ENCODE peak calls at places on chromosome 13, in nine cellular contexts. W is heart right ventricle; O is effector memory CD4-positive, alpha-beta T cell; K is epithelial cell of prostate; C is neural progenitor cell; V is thyroid gland; X is H9; U is dorsolateral prefrontal cortex; T is heart left ventricle. Y is an unnamed sample.

GRCh38 chr13:49371943-49372636 is 71.8 kb downstream of the CAB39L start:
- DNase-seq in W (no peak), X (no peak), U (no peak), T (no peak), K (no peak), O (no peak), V (no peak), C (no peak), Y (no peak)

GRCh38 chr13:49977992-49978391 is 18.9 kb upstream of the TRIM13 start:
- DNase-seq in C (no peak), K (no peak), U (no peak), W (no peak), V (no peak), X (no peak), O (no peak), T (no peak), Y (no peak)

GRCh38 chr13:60348097-60348496 is 48.9 kb upstream of the TDRD3 start:
- DNase-seq in X (no peak), O (no peak), W (no peak), T (no peak), V (no peak), K (no peak), U (no peak), C (no peak), Y (no peak)

GRCh38 chr13:42762917-42763316 is 18.5 kb upstream of the FAM216B start:
- DNase-seq in V (no peak), X (no peak), T (no peak), W (no peak), K (peak), C (no peak), U (no peak), O (no peak), Y (no peak)

GRCh38 chr13:40181203-40181845 is 485.1 kb downstream of the FOXO1 start:
- DNase-seq in X (no peak), U (no peak), K (no peak), O (no peak), T (no peak), V (no peak), C (no peak), W (no peak), Y (no peak)

GRCh38 chr13:22428188-22428828 is 752.5 kb upstream of the SGCG start:
- DNase-seq in U (no peak), T (peak), O (no peak), W (peak), C (no peak), X (no peak), K (no peak), V (no peak), Y (no peak)

GRCh38 chr13:41496420-41497234 is 39.3 kb downstream of the RGCC start:
- DNase-seq in X (no peak), O (no peak), W (no peak), C (no peak), V (no peak), T (no peak), K (no peak), U (no peak), Y (no peak)

GRCh38 chr13:99496322-99497142 is 4.7 kb upstream of the TM9SF2 start:
- DNase-seq in U (no peak), C (no peak), T (peak), X (peak), W (peak), O (peak), V (peak), K (no peak), Y (peak)

GRCh38 chr13:41603917-41604316 is 146.6 kb downstream of the RGCC start:
- DNase-seq in O (no peak), K (peak), V (peak), T (no peak), C (no peak), W (no peak), U (no peak), X (no peak), Y (peak)

GRCh38 chr13:51679616-51680015 is 95.4 kb downstream of the WDFY2 start:
- DNase-seq in X (no peak), C (no peak), W (no peak), V (no peak), O (no peak), K (no peak), T (no peak), U (no peak), Y (no peak)

GRCh38 chr13:90690458-90691063 is 656.9 kb upstream of the MIR17HG start:
- DNase-seq in V (no peak), X (no peak), U (no peak), W (no peak), O (no peak), T (no peak), C (no peak), K (no peak), Y (no peak)

GRCh38 chr13:45219938-45220375 is 19.1 kb upstream of the KCTD4 start:
- DNase-seq in O (no peak), K (peak), T (no peak), C (no peak), U (no peak), X (no peak), V (no peak), W (no peak), Y (no peak)

GRCh38 chr13:27858046-27858445 is 61.8 kb upstream of the PDX1 start:
- DNase-seq in V (no peak), C (no peak), W (no peak), T (no peak), X (no peak), U (no peak), O (no peak), K (no peak), Y (no peak)

GRCh38 chr13:114212096-114212495 is 22.6 kb upstream of the CDC16 start:
- DNase-seq in X (no peak), O (no peak), V (no peak), C (no peak), K (no peak), W (no peak), U (no peak), T (no peak), Y (no peak)

GRCh38 chr13:49528161-49528560 is 32.4 kb downstream of the PHF11 start:
- DNase-seq in O (no peak), T (no peak), U (no peak), C (no peak), W (no peak), K (no peak), V (no peak), X (no peak), Y (no peak)

GRCh38 chr13:64274481-64275217 is 2859.0 kb upstream of the PCDH20 start:
- DNase-seq in C (no peak), W (no peak), O (no peak), K (no peak), X (no peak), V (no peak), U (no peak), T (no peak), Y (no peak)

GRCh38 chr13:51823861-51824260 is 19.9 kb upstream of the DHRS12 start:
- DNase-seq in O (no peak), T (no peak), V (no peak), X (no peak), K (no peak), C (no peak), W (no peak), U (no peak), Y (no peak)

GRCh38 chr13:110227416-110227815 is 79.5 kb downstream of the COL4A1 start:
- DNase-seq in C (no peak), T (no peak), X (no peak), U (no peak), W (no peak), V (no peak), O (no peak), K (no peak), Y (no peak)

GRCh38 chr13:60178327-60178726 is 14.6 kb upstream of the DIAPH3 start:
- DNase-seq in K (no peak), O (no peak), T (no peak), V (no peak), U (no peak), X (no peak), W (no peak), C (no peak), Y (no peak)

GRCh38 chr13:25478186-25478585 is 106.4 kb downstream of the ATP8A2 start:
- DNase-seq in T (no peak), V (no peak), C (peak), W (no peak), U (no peak), K (peak), X (no peak), O (no peak), Y (no peak)

GRCh38 chr13:74026753-74027152 is 107.5 kb downstream of the KLF12 start:
- DNase-seq in O (peak), V (no peak), C (no peak), T (no peak), W (no peak), U (no peak), X (peak), K (no peak), Y (no peak)

GRCh38 chr13:105827074-105827473 is 708.4 kb downstream of the EFNB2 start:
- DNase-seq in W (no peak), X (no peak), T (no peak), U (no peak), O (no peak), K (no peak), C (no peak), V (no peak), Y (no peak)

GRCh38 chr13:82136880-82137279 is 1745.4 kb downstream of the SLITRK1 start:
- DNase-seq in X (no peak), T (no peak), K (no peak), V (no peak), W (no peak), U (no peak), O (no peak), C (no peak), Y (no peak)

GRCh38 chr13:110064022-110064421 is 242.9 kb downstream of the COL4A1 start:
- DNase-seq in V (no peak), C (no peak), O (no peak), W (no peak), K (no peak), T (no peak), X (no peak), U (no peak), Y (no peak)

GRCh38 chr13:26132756-26133155 is 80.9 kb upstream of the SHISA2 start:
- DNase-seq in X (no peak), T (no peak), C (peak), O (no peak), W (no peak), U (no peak), V (no peak), K (no peak), Y (no peak)

GRCh38 chr13:33109319-33109718 is 93.1 kb downstream of the KL start:
- DNase-seq in X (no peak), U (no peak), O (no peak), T (no peak), V (no peak), K (no peak), W (no peak), C (no peak), Y (no peak)
- H3K27ac ChIP-seq in X (no peak), U (no peak), O (no peak), T (peak), V (no peak), K (no peak), W (no peak), C (no peak), Y (no peak)

GRCh38 chr13:113061271-113061625 is 44.3 kb upstream of the F7 start:
- DNase-seq in W (no peak), K (no peak), O (no peak), U (peak), X (no peak), T (peak), V (no peak), C (no peak), Y (no peak)

GRCh38 chr13:113062691-113063090 is 42.9 kb upstream of the F7 start:
- DNase-seq in X (no peak), C (no peak), V (no peak), W (no peak), K (no peak), U (no peak), T (peak), O (no peak), Y (no peak)

GRCh38 chr13:113060557-113061270 is 44.9 kb upstream of the F7 start:
- DNase-seq in U (peak), K (no peak), C (no peak), X (no peak), V (no peak), T (peak), O (no peak), W (no peak), Y (no peak)

GRCh38 chr13:113063091-113063491 is 42.5 kb upstream of the F7 start:
- DNase-seq in O (no peak), C (no peak), X (no peak), K (no peak), U (peak), V (no peak), T (peak), W (no peak), Y (no peak)

DNA sequence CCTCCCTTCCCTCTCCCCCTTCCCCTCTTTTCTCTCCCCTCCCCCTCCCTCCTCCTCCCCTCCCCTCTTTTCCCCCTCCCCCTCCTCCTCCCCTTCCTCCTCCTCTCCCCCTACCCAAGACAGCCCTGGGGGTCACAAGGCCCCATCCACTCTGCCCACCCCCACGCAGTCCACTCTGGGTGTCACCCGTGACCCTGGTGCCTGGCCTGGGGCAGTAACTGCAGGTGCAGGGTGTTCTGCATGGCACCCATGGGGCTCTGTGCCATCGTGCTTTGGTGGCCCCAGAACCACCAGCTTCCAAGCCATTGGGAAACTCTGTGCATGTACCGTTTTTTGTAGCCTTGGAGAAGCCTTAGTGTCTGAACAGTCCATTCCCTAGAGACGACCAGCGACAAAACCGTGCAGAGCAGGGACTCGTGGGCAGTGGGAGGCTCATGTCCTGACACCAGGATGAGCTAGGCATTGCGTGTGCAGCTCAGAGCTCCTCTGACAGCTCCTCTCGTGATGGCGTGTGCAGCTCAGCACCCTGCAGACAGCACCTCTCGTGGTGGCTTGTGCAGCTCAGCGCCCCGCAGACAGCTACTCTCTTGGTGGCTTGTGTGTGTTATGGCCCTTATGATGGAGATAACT is 43.7 kb upstream of the F7 start:
- DNase-seq in W (no peak), V (no peak), C (no peak), X (no peak), O (no peak), T (peak), U (peak), K (no peak), Y (no peak)
- H3K27ac ChIP-seq in W (no peak), V (no peak), C (no peak), X (no peak), O (no peak), T (no peak), U (peak), K (no peak), Y (no peak)

GRCh38 chr13:23984541-23984940 is 87.2 kb upstream of the C1QTNF9B start:
- DNase-seq in X (no peak), O (no peak), C (no peak), U (no peak), V (peak), W (no peak), K (no peak), T (no peak), Y (no peak)

GRCh38 chr13:23985846-23986245 is 88.5 kb upstream of the C1QTNF9B start:
- DNase-seq in X (no peak), U (no peak), O (no peak), T (no peak), C (no peak), V (peak), K (no peak), W (no peak), Y (no peak)

GRCh38 chr13:23986619-23987018 is 89.3 kb upstream of the C1QTNF9B start:
- DNase-seq in U (no peak), T (no peak), O (no peak), C (no peak), K (no peak), V (no peak), W (no peak), X (no peak), Y (no peak)

GRCh38 chr13:23985060-23985459 is 87.8 kb upstream of the C1QTNF9B start:
- DNase-seq in U (no peak), V (no peak), C (no peak), X (no peak), W (no peak), O (no peak), T (no peak), K (no peak), Y (no peak)

DNA sequence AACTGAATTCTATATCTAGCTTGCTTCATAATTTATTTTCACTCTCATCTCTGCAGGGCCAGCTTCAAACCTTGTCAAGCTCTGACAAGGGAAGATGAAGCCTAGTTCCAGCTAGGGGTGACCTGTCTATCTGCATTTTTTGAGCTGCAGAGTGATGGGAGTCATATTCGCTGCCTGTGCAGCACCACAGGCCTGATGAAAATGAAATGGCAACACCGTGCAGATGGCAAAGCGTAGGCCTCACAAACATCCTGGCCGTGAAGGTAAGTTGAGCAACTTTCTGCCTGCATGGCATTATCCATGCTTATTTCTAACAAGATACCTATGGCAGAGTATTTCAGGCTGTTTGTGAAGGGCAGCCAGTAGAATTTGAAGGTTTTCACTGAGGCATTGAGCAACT is 86.4 kb upstream of the C1QTNF9B start:
- DNase-seq in W (no peak), X (no peak), T (no peak), O (no peak), C (no peak), K (no peak), V (no peak), U (no peak), Y (no peak)
- H3K27ac ChIP-seq in W (no peak), X (no peak), T (no peak), O (no peak), C (no peak), K (no peak), V (peak), U (no peak), Y (no peak)

GRCh38 chr13:101423872-101424271 is 7.6 kb upstream of the NALCN start:
- DNase-seq in X (no peak), K (no peak), U (no peak), T (no peak), O (no peak), C (no peak), W (no peak), V (no peak), Y (no peak)
- H3K27ac ChIP-seq in X (no peak), K (no peak), U (peak), T (peak), O (no peak), C (no peak), W (no peak), V (no peak), Y (no peak)

GRCh38 chr13:98202026-98202425 is 25.0 kb upstream of the RNF113B start:
- DNase-seq in W (no peak), V (peak), X (no peak), C (peak), K (no peak), O (no peak), T (no peak), U (no peak), Y (no peak)
- H3K27ac ChIP-seq in W (no peak), V (peak), X (no peak), C (peak), K (no peak), O (no peak), T (no peak), U (no peak), Y (no peak)

GRCh38 chr13:102830646-102831045 is 15.2 kb upstream of the ERCC5 start:
- DNase-seq in V (no peak), T (no peak), O (no peak), X (peak), C (no peak), K (no peak), W (no peak), U (no peak), Y (no peak)

GRCh38 chr13:102825400-102825799 is 20.4 kb upstream of the ERCC5 start:
- DNase-seq in W (no peak), V (no peak), K (no peak), T (no peak), O (no peak), U (no peak), X (peak), C (no peak), Y (no peak)

GRCh38 chr13:102825921-102826706 is 19.7 kb upstream of the ERCC5 start:
- DNase-seq in T (no peak), K (peak), O (no peak), C (no peak), W (no peak), V (no peak), U (no peak), X (no peak), Y (no peak)
- H3K27ac ChIP-seq in T (no peak), K (peak), O (no peak), C (no peak), W (no peak), V (no peak), U (no peak), X (peak), Y (no peak)

Y was measured in Peyer's patch.